ENCODE peak calls at places on chromosomes 11 and 22, in seven cellular contexts. A is BE2C; L is cardiac muscle cell; V is right lobe of liver; X is CD8-positive, alpha-beta T cell; T is lower leg skin; D is endothelial cell. E is an unnamed sample.

GRCh38 chr11:115674176-115674575 is 170.0 kb upstream of the CADM1 start:
- DNase-seq in A (no peak), L (no peak), V (no peak), X (no peak), T (peak), D (no peak), E (no peak)

GRCh38 chr11:129321076-129321475 is 54.6 kb upstream of the BARX2 start:
- DNase-seq in A (no peak), L (no peak), V (no peak), X (no peak), T (peak), D (no peak), E (no peak)

GRCh38 chr11:125224391-125225015 is 60.0 kb downstream of the PKNOX2 start:
- DNase-seq in A (no peak), L (peak), V (no peak), X (no peak), T (no peak), D (peak), E (no peak)

GRCh38 chr11:6629892-6630631 is 10.8 kb upstream of the TPP1 start:
- DNase-seq in A (no peak), L (no peak), V (no peak), X (no peak), T (peak), D (no peak), E (no peak)

GRCh38 chr11:62846177-62846576 is 6.8 kb upstream of the WDR74 start:
- DNase-seq in A (no peak), L (no peak), V (no peak), X (no peak), T (no peak), D (no peak), E (no peak)

GRCh38 chr11:57800444-57801184 is 39.0 kb downstream of the CTNND1 start:
- DNase-seq in A (no peak), L (peak), V (no peak), X (no peak), T (peak), D (peak), E (no peak)

GRCh38 chr22:48572951-48573350 is 1254.7 kb downstream of the BRD1 start:
- DNase-seq in A (no peak), L (no peak), V (no peak), X (no peak), T (no peak), D (no peak), E (no peak)

GRCh38 chr11:110019659-110020058 is 73.5 kb upstream of the ZC3H12C start:
- DNase-seq in A (no peak), L (no peak), V (no peak), X (no peak), T (no peak), D (no peak), E (no peak)

GRCh38 chr22:24230911-24231656 is 13.8 kb downstream of the GGT5 start:
- DNase-seq in A (no peak), L (no peak), V (peak), X (peak), T (no peak), D (peak), E (peak)

GRCh38 chr11:86115542-86116385 is 46.9 kb upstream of the PICALM start:
- DNase-seq in A (no peak), L (no peak), V (no peak), X (no peak), T (no peak), D (no peak), E (no peak)
- TF ChIP-seq CTCF in A (no peak), L (no peak), V (no peak), X (no peak), T (no peak), D (no peak), E (no peak)

GRCh38 chr22:39631857-39632256 is 61.3 kb downstream of the CACNA1I start:
- DNase-seq in A (no peak), L (no peak), V (no peak), X (no peak), T (no peak), D (no peak), E (no peak)

GRCh38 chr22:39630721-39631120 is 60.2 kb downstream of the CACNA1I start:
- DNase-seq in A (no peak), L (no peak), V (no peak), X (no peak), T (no peak), D (no peak), E (no peak)

GRCh38 chr22:39635719-39636118 is 65.2 kb downstream of the CACNA1I start:
- DNase-seq in A (no peak), L (no peak), V (no peak), X (no peak), T (no peak), D (no peak), E (no peak)

GRCh38 chr22:39631381-39631780 is 60.8 kb downstream of the CACNA1I start:
- DNase-seq in A (no peak), L (no peak), V (no peak), X (no peak), T (no peak), D (no peak), E (no peak)

GRCh38 chr22:39634530-39635399 is 64.2 kb downstream of the CACNA1I start:
- DNase-seq in A (peak), L (peak), V (no peak), X (no peak), T (no peak), D (no peak), E (no peak)
- TF ChIP-seq CTCF in A (no peak), L (no peak), V (no peak), X (no peak), T (no peak), D (no peak), E (no peak)

GRCh38 chr22:43159484-43160178 is 8.3 kb downstream of the TSPO start:
- DNase-seq in A (peak), L (peak), V (no peak), X (no peak), T (no peak), D (peak), E (no peak)
- TF ChIP-seq CTCF in A (peak), L (peak), V (peak), X (no peak), T (no peak), D (peak), E (peak)

DNA sequence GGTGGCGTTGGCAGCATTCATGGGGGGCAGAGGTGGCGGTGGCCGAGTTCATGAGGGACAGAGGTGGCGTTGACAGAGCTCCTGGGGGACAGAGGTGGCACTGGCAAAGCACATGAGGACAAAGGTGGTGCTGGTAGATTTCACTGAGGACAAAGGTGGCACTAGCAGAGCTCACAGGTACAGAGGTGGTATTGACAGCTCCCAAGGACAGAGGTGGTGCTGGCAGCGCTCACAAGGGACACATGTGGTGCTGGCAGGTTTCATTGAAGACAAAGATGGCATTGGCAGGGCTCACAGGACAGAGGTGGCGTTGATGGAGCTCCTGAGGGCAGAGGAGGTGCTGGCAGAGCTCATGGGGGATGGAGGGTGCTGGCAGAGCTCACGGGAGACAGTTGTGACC is 425.4 kb downstream of the CTTN start:
- DNase-seq in A (no peak), L (no peak), V (no peak), X (no peak), T (no peak), D (no peak), E (no peak)
- TF ChIP-seq CTCF in A (no peak), L (no peak), V (no peak), X (no peak), T (no peak), D (no peak), E (no peak)

GRCh38 chr11:15216678-15217077 is 102.0 kb downstream of the INSC start:
- DNase-seq in A (no peak), L (no peak), V (no peak), X (no peak), T (no peak), D (no peak), E (no peak)
- TF ChIP-seq CTCF in A (peak), L (peak), V (peak), X (peak), T (no peak), D (peak), E (peak)